ENCODE peak calls at places on chromosomes 11 and 22, in eight cellular contexts. Y, Q, U, K, I, X, E and H are unnamed samples.

GRCh38 chr11:134511255-134511654 is 99.2 kb upstream of the B3GAT1 start:
- DNase-seq in X (no peak), Y (no peak), K (no peak), U (no peak), E (no peak), I (no peak), Q (no peak), H (no peak)

GRCh38 chr11:10091314-10092045 is 202.5 kb downstream of the SBF2 start:
- DNase-seq in I (no peak), X (no peak), U (no peak), K (no peak), E (no peak), Q (no peak), Y (peak), H (peak)

GRCh38 chr22:49015459-49015858 is 812.2 kb downstream of the BRD1 start:
- DNase-seq in E (no peak), U (no peak), X (no peak), Y (no peak), Q (no peak), I (no peak), K (no peak), H (no peak)

GRCh38 chr11:110908401-110909106 is 196.3 kb upstream of the ARHGAP20 start:
- DNase-seq in Y (peak), I (no peak), Q (no peak), X (no peak), U (no peak), K (peak), E (peak), H (peak)

GRCh38 chr11:93528252-93528651 is 14.9 kb downstream of the SMCO4 start:
- DNase-seq in Y (no peak), U (no peak), I (no peak), K (no peak), E (no peak), Q (no peak), X (no peak), H (no peak)

GRCh38 chr11:12015486-12015885 is 7.1 kb upstream of the DKK3 start:
- DNase-seq in X (no peak), I (no peak), U (no peak), K (no peak), Y (no peak), E (no peak), Q (no peak), H (no peak)

GRCh38 chr22:32080904-32081303 is 37.8 kb downstream of the SLC5A1 start:
- DNase-seq in E (peak), K (peak), X (no peak), Q (peak), I (no peak), U (peak), Y (peak), H (peak)

GRCh38 chr11:35622070-35622469 is 3.8 kb downstream of the FJX1 start:
- DNase-seq in I (no peak), E (peak), Y (peak), X (no peak), Q (no peak), U (peak), K (peak), H (peak)

GRCh38 chr22:29269230-29269604 is 1.1 kb downstream of the EWSR1 start:
- DNase-seq in K (no peak), Y (no peak), X (no peak), U (peak), E (no peak), Q (peak), I (no peak), H (no peak)

GRCh38 chr11:128532016-128532570 is 55.3 kb downstream of the ETS1 start:
- DNase-seq in U (no peak), X (no peak), Q (no peak), I (no peak), E (no peak), Y (no peak), K (no peak), H (no peak)

GRCh38 chr11:93997741-93998140 is 23.4 kb upstream of the HEPHL1 start:
- DNase-seq in I (no peak), X (no peak), Y (no peak), K (no peak), Q (no peak), U (no peak), E (no peak), H (no peak)

GRCh38 chr11:29063630-29064361 is 953.0 kb downstream of the KCNA4 start:
- DNase-seq in E (no peak), Q (no peak), X (no peak), U (no peak), K (no peak), Y (peak), I (no peak), H (peak)

GRCh38 chr11:60172011-60172410 is 10.9 kb downstream of the MS4A6A start:
- DNase-seq in E (no peak), Q (no peak), U (no peak), K (no peak), X (no peak), I (no peak), Y (no peak), H (peak)

GRCh38 chr11:118274184-118274583 is 10.1 kb upstream of the MPZL2 start:
- DNase-seq in K (no peak), Y (no peak), E (no peak), U (no peak), I (no peak), Q (no peak), X (no peak), H (peak)

GRCh38 chr11:36300651-36301050 is 4.6 kb downstream of the PRR5L start:
- DNase-seq in X (peak), U (no peak), Y (peak), E (peak), K (no peak), Q (no peak), I (no peak), H (peak)

GRCh38 chr11:93113824-93114223 is 84.0 kb downstream of the SLC36A4 start:
- DNase-seq in K (no peak), U (peak), E (no peak), I (no peak), Y (no peak), Q (no peak), X (no peak), H (no peak)

GRCh38 chr11:67372232-67372992 is 986 bp downstream of the CLCF1 start:
- DNase-seq in K (no peak), E (no peak), U (peak), Y (no peak), I (peak), Q (no peak), X (peak), H (no peak)

GRCh38 chr11:113014731-113015455 is 53.7 kb downstream of the NCAM1 start:
- DNase-seq in K (no peak), I (peak), E (no peak), Q (peak), Y (peak), U (peak), X (no peak), H (no peak)

GRCh38 chr22:31538815-31539214 is 42.5 kb downstream of the SFI1 start:
- DNase-seq in I (no peak), E (no peak), X (no peak), Q (peak), K (no peak), Y (no peak), U (no peak), H (no peak)

GRCh38 chr22:21982338-21982965 is at the start of gene TOP3B:
- DNase-seq in X (peak), K (peak), E (peak), U (peak), I (peak), Q (peak), Y (peak), H (peak)

GRCh38 chr11:66686801-66687750 is 9.4 kb upstream of the RBM4B start:
- DNase-seq in Q (no peak), K (no peak), Y (no peak), X (peak), U (no peak), E (no peak), I (no peak), H (no peak)

GRCh38 chr11:3106736-3107524 is 49.7 kb upstream of the CARS1 start:
- DNase-seq in Q (no peak), E (no peak), K (no peak), U (peak), X (no peak), I (peak), Y (no peak), H (no peak)

GRCh38 chr11:125214466-125215204 is 50.1 kb downstream of the PKNOX2 start:
- DNase-seq in I (peak), X (peak), U (no peak), Q (no peak), E (no peak), K (no peak), Y (peak), H (no peak)

GRCh38 chr11:35354644-35355043 is 64.7 kb downstream of the SLC1A2 start:
- DNase-seq in Y (no peak), E (peak), X (no peak), K (peak), U (no peak), I (no peak), Q (no peak), H (no peak)

GRCh38 chr11:58957922-58958321 is 18.6 kb downstream of the GLYATL1 start:
- DNase-seq in E (peak), Y (no peak), Q (peak), U (no peak), X (no peak), K (no peak), I (no peak), H (no peak)

GRCh38 chr11:123426766-123427165 is 3.3 kb upstream of the GRAMD1B start:
- DNase-seq in U (no peak), Q (no peak), X (no peak), K (no peak), E (no peak), Y (no peak), I (no peak), H (no peak)

GRCh38 chr11:26011474-26011873 is 320.5 kb upstream of the ANO3 start:
- DNase-seq in Y (no peak), I (no peak), U (peak), X (no peak), E (no peak), Q (no peak), K (no peak), H (no peak)

GRCh38 chr11:41789376-41789775 is 329.9 kb upstream of the LRRC4C start:
- DNase-seq in Q (no peak), X (no peak), I (no peak), U (no peak), E (no peak), Y (no peak), K (no peak), H (no peak)

GRCh38 chr22:44099696-44100095 is 75.6 kb downstream of the PARVB start:
- DNase-seq in X (no peak), Q (no peak), E (no peak), Y (no peak), U (no peak), K (no peak), I (no peak), H (no peak)

GRCh38 chr11:69643646-69644045 is 2.7 kb downstream of the CCND1 start:
- DNase-seq in X (no peak), K (no peak), U (no peak), I (no peak), E (no peak), Y (no peak), Q (no peak), H (peak)

GRCh38 chr11:34416746-34417145 is 22.0 kb upstream of the CAT start:
- DNase-seq in E (peak), I (no peak), X (no peak), Y (peak), K (no peak), Q (no peak), U (no peak), H (no peak)

GRCh38 chr22:44186121-44186510 is 5.4 kb downstream of the PARVG start:
- DNase-seq in K (no peak), I (no peak), X (peak), U (no peak), Q (no peak), Y (no peak), E (no peak), H (no peak)

GRCh38 chr11:63609971-63610580 is 4.2 kb downstream of the PLAAT3 start:
- DNase-seq in I (no peak), U (no peak), E (peak), Q (no peak), Y (no peak), X (no peak), K (no peak), H (no peak)

GRCh38 chr11:76910620-76911414 is 50.1 kb downstream of the ACER3 start:
- DNase-seq in E (peak), I (no peak), U (peak), Y (peak), K (no peak), X (no peak), Q (no peak), H (no peak)

GRCh38 chr22:46370584-46371373 is 35.3 kb downstream of the TRMU start:
- DNase-seq in E (no peak), Q (no peak), I (no peak), X (no peak), U (no peak), Y (no peak), K (no peak), H (no peak)
- TF ChIP-seq CTCF in E (no peak), Q (no peak), I (no peak), X (no peak), U (no peak), Y (no peak), K (no peak), H (no peak)

GRCh38 chr11:119803139-119803538 is 74.1 kb upstream of the NECTIN1 start:
- DNase-seq in Y (no peak), X (peak), U (no peak), K (no peak), Q (no peak), I (no peak), E (no peak), H (no peak)
- TF ChIP-seq CTCF in Y (no peak), X (no peak), U (no peak), K (no peak), Q (no peak), I (no peak), E (no peak), H (no peak)

DNA sequence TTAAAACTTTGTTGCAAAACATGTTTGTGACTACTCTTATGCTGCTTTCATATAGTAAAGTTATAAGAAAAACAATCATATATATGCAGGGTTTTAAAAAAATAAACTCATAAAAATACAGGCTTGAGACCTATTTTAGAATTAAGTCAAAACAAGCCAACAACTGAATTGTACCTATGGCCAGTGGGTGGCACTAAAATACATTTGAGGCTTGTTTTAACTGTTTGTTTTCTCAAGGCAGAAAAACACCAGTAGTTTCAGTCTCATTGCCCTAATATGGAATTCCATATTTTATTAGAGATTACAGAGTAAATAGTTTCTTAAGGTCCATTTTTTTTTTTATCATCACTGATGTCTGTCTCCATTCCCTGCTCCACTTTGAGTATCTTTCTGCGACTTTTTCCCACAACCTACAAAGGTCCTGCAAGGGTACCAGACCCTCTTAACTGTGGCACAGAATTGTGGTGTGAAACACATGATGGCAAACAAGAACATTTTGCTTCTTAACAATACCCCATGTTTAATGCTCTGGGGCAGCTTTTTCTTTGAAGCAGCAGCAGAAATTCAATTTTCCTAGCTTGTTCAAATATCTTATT is 8.5 kb upstream of the CCDC89 start:
- DNase-seq in U (peak), I (no peak), Y (peak), X (no peak), K (peak), Q (peak), E (peak), H (peak)
- TF ChIP-seq CTCF in U (peak), I (peak), Y (peak), X (no peak), K (peak), Q (peak), E (peak), H (peak)

GRCh38 chr11:61891331-61892084 is at the start of gene FADS3:
- DNase-seq in U (peak), X (peak), E (peak), K (peak), I (peak), Q (peak), Y (peak), H (peak)

GRCh38 chr11:61892085-61892370 is 683 bp upstream of the FADS3 start:
- DNase-seq in Y (no peak), U (peak), X (no peak), K (no peak), I (no peak), E (no peak), Q (no peak), H (no peak)

GRCh38 chr11:61889831-61890230 is 1.5 kb downstream of the FADS3 start:
- DNase-seq in Q (no peak), K (no peak), I (no peak), E (no peak), U (no peak), Y (no peak), X (no peak), H (no peak)

GRCh38 chr11:61888590-61888989 is 2.8 kb downstream of the FADS3 start:
- DNase-seq in U (no peak), E (no peak), K (no peak), Y (no peak), I (no peak), X (no peak), Q (no peak), H (no peak)

DNA sequence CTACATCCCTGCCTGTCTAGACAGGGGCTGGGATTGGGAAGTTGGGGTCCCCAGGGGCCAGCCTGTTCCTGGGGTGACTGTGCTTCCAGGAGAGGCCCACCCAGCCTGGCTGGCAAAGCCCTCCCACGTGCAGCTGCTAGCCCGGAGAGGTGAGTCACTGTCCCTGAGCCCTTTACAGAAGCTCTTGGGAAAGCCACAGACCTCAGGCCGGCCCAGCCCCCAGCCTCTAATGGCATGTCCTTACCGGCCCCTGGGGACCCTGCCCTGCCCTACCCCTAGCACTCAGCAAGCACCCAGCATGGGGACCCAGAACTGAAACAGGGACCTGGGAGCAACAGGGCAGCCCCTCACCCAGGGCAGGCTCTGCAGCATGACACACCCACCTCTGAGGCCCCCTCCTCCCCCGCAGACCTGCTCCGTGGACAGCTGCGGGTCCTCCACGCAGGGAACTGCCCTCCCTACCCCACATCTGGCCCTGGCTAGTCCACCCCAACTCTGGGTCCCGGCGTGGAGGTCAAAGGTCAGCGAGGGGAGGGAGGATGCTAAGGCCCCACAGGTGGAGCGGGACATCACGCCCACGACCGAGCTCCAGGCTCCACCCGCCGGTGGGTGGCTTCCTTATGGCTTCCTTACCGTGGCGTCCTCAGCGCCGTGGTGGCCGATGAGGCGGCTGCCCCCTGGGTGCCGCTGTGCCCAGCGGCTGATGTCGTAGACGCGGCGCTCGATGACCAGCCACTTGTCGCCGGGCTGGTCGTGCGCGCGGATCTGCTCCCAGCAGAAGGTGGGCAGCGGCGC is 612 bp downstream of the FADS3 start:
- DNase-seq in Y (peak), I (no peak), E (peak), Q (peak), U (no peak), X (peak), K (peak), H (peak)
- TF ChIP-seq CTCF in Y (no peak), I (no peak), E (no peak), Q (no peak), U (no peak), X (no peak), K (peak), H (peak)

GRCh38 chr11:117080370-117080769 is 17.9 kb downstream of the SIK3 start:
- DNase-seq in U (no peak), X (no peak), Y (no peak), K (no peak), I (no peak), E (no peak), Q (no peak), H (no peak)

GRCh38 chr11:117084992-117085391 is 13.2 kb downstream of the SIK3 start:
- DNase-seq in U (no peak), E (no peak), Q (no peak), Y (no peak), K (no peak), I (no peak), X (no peak), H (no peak)

GRCh38 chr11:117083011-117083940 is 15.0 kb downstream of the SIK3 start:
- DNase-seq in E (no peak), I (no peak), U (peak), X (no peak), K (no peak), Y (peak), Q (no peak), H (no peak)

GRCh38 chr11:117076941-117077659 is 21.1 kb downstream of the SIK3 start:
- DNase-seq in Q (peak), Y (no peak), I (no peak), E (no peak), K (no peak), U (peak), X (no peak), H (no peak)

DNA sequence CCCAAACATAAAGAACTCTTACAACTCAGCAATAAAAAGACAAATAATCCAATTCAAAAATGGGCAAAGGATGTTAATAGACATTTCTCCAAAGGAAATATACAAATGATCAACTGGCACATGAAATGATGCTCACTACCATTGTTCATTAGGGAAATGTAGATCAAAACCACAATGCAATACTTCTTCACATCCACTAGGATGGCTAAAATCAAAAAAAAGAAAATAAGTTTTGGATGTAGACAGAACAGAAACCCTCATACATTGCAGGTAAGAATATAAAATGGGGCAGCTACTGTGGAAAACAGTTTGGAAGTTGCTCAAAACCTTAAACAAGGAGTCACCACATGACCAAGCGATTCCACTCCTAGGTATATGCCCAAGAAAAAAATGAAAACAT is 16.3 kb downstream of the SIK3 start:
- DNase-seq in Y (no peak), X (no peak), K (no peak), U (no peak), E (no peak), I (no peak), Q (no peak), H (no peak)
- TF ChIP-seq CTCF in Y (no peak), X (no peak), K (peak), U (no peak), E (peak), I (no peak), Q (no peak), H (peak)

DNA sequence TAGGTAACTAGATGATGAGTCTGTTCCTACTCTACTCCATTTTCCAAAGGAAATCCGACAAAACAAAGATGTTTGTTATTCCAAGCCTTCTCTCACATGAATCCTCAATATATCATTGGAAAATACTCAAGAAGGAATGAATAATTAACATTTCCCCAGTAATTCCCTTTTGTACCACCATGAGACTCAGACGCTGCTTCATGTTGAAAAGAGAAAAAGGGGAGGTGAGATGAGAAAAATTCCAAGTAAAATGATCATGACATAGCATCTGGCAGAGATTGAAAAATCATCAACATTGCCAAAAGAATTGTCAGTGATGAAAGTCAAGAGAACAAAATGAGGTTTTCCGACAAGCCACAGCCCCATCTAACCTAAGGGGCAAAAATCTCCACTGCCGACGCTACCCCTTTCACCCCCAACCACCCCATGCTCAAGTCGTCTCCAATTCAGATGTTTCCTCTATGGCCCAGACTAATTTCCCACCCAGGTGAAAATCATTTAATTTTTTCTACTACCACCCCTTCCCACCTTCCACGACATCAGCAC is 1.3 kb downstream of the RAB6A start:
- DNase-seq in U (peak), Q (peak), I (no peak), X (no peak), K (peak), E (peak), Y (peak), H (peak)
- TF ChIP-seq CTCF in U (no peak), Q (no peak), I (no peak), X (no peak), K (peak), E (peak), Y (peak), H (peak)